ENCODE peak calls at places on chromosome 15, in eight cellular contexts. J, M, T, V, X, Q, A and I are unnamed samples.

GRCh38 chr15:101372149-101372577 is 77.1 kb upstream of the SNRPA1 start:
- DNase-seq in M (no peak), J (no peak), T (no peak), X (no peak), A (no peak), Q (no peak), V (no peak), I (no peak)

GRCh38 chr15:49904296-49904695 is 214.7 kb downstream of the ATP8B4 start:
- DNase-seq in J (no peak), M (no peak), V (no peak), T (no peak), A (no peak), X (no peak), Q (no peak), I (no peak)

GRCh38 chr15:98070132-98070531 is 109.6 kb downstream of the ARRDC4 start:
- DNase-seq in X (no peak), J (no peak), A (no peak), V (no peak), T (no peak), Q (no peak), M (no peak), I (no peak)

GRCh38 chr15:80492409-80492808 is 88.2 kb downstream of the ARNT2 start:
- DNase-seq in J (no peak), A (no peak), M (no peak), V (no peak), X (no peak), T (no peak), Q (no peak), I (no peak)

GRCh38 chr15:52284164-52284563 is 11.4 kb downstream of the MYO5C start:
- DNase-seq in X (no peak), M (no peak), T (no peak), V (no peak), Q (peak), A (peak), J (no peak), I (no peak)

GRCh38 chr15:38612159-38612863 is 47.7 kb upstream of the RASGRP1 start:
- DNase-seq in J (no peak), X (no peak), Q (no peak), M (no peak), A (no peak), V (no peak), T (no peak), I (no peak)

GRCh38 chr15:69154684-69155083 is 5.8 kb upstream of the GLCE start:
- DNase-seq in A (no peak), T (no peak), V (no peak), X (no peak), M (no peak), J (no peak), Q (no peak), I (no peak)

GRCh38 chr15:59622289-59622688 is 10.7 kb downstream of the GCNT3 start:
- DNase-seq in V (no peak), J (no peak), Q (no peak), X (peak), T (peak), A (peak), M (no peak), I (no peak)

GRCh38 chr15:42146551-42147430 is 9.6 kb downstream of the PLA2G4F start:
- DNase-seq in M (no peak), V (no peak), T (no peak), X (no peak), A (no peak), Q (no peak), J (peak), I (no peak)